ENCODE peak calls at places on chromosomes 12 and 14, in eight cellular contexts. X is breast epithelium, B is spleen, U is gastrocnemius medialis, E is HepG2, M is sigmoid colon, Z is IMR-90, C is uterus. W is an unnamed sample.

GRCh38 chr12:127729381-127729780 is 537.6 kb upstream of the TMEM132C start:
- DNase-seq in C (no peak), X (no peak), M (no peak), Z (no peak), B (no peak), U (no peak), E (no peak), W (no peak)

GRCh38 chr12:31324845-31325523 is 966 bp downstream of the SINHCAF start:
- DNase-seq in M (peak), B (peak), U (peak), E (no peak), C (peak), X (peak), Z (peak), W (peak)

GRCh38 chr14:104968541-104969401 is 9.4 kb downstream of the AHNAK2 start:
- DNase-seq in Z (no peak), E (no peak), B (peak), M (peak), U (peak), C (peak), X (peak), W (peak)

GRCh38 chr12:49923035-49923644 is 19.4 kb upstream of the FAIM2 start:
- DNase-seq in C (no peak), E (no peak), Z (no peak), X (no peak), U (no peak), M (no peak), B (peak), W (no peak)

GRCh38 chr12:7994731-7995205 is 37.7 kb upstream of the FOXJ2 start:
- DNase-seq in X (peak), Z (peak), M (no peak), B (no peak), U (no peak), C (peak), E (no peak), W (no peak)

GRCh38 chr14:102028733-102029132 is 58.1 kb downstream of the HSP90AA1 start:
- DNase-seq in Z (peak), E (no peak), B (no peak), C (no peak), U (no peak), M (no peak), X (no peak), W (no peak)

GRCh38 chr12:91965781-91966180 is 179.9 kb downstream of the BTG1 start:
- DNase-seq in B (no peak), Z (no peak), E (no peak), C (no peak), M (no peak), X (no peak), U (no peak), W (no peak)

GRCh38 chr12:2651061-2651965 is 143.5 kb upstream of the FKBP4 start:
- DNase-seq in Z (no peak), U (no peak), X (no peak), B (peak), M (no peak), E (no peak), C (peak), W (no peak)

GRCh38 chr12:57216931-57217871 is 607 bp downstream of the NXPH4 start:
- DNase-seq in Z (no peak), X (no peak), M (no peak), E (no peak), B (no peak), U (no peak), C (no peak), W (no peak)

GRCh38 chr14:104749111-104749649 is 3.8 kb upstream of the SIVA1 start:
- DNase-seq in C (no peak), X (no peak), Z (peak), E (peak), M (peak), U (peak), B (peak), W (no peak)

GRCh38 chr14:93009471-93010117 is 86.6 kb downstream of the CHGA start:
- DNase-seq in B (no peak), U (peak), E (no peak), Z (no peak), C (no peak), X (no peak), M (peak), W (no peak)

GRCh38 chr12:5022465-5023061 is 21.1 kb upstream of the KCNA5 start:
- DNase-seq in M (no peak), B (peak), U (no peak), Z (peak), X (peak), E (peak), C (no peak), W (no peak)

GRCh38 chr14:102348376-102348775 is 14.3 kb downstream of the CINP start:
- DNase-seq in B (no peak), M (no peak), C (no peak), Z (no peak), U (no peak), X (no peak), E (no peak), W (no peak)

GRCh38 chr14:37945959-37946358 is 261.7 kb upstream of the SSTR1 start:
- DNase-seq in C (no peak), X (no peak), U (no peak), E (no peak), B (no peak), Z (no peak), M (no peak), W (no peak)

GRCh38 chr14:51240804-51241380 is 845 bp downstream of the TMX1 start:
- DNase-seq in B (no peak), M (no peak), C (no peak), U (no peak), X (no peak), E (no peak), Z (no peak), W (no peak)

GRCh38 chr14:105700622-105701288 is 174.4 kb downstream of the TMEM121 start:
- DNase-seq in M (peak), E (no peak), C (no peak), Z (no peak), X (no peak), B (peak), U (no peak), W (no peak)

GRCh38 chr12:57119694-57120093 is 8.5 kb upstream of the STAT6 start:
- DNase-seq in E (no peak), M (no peak), B (no peak), C (no peak), U (no peak), X (no peak), Z (no peak), W (no peak)

GRCh38 chr12:127810026-127810425 is 456.9 kb upstream of the TMEM132C start:
- DNase-seq in C (no peak), U (no peak), Z (no peak), B (no peak), M (no peak), E (no peak), X (no peak), W (no peak)

GRCh38 chr14:74947353-74948227 is 7.8 kb downstream of the PGF start:
- DNase-seq in C (no peak), X (no peak), U (no peak), B (no peak), Z (no peak), M (peak), E (no peak), W (no peak)

DNA sequence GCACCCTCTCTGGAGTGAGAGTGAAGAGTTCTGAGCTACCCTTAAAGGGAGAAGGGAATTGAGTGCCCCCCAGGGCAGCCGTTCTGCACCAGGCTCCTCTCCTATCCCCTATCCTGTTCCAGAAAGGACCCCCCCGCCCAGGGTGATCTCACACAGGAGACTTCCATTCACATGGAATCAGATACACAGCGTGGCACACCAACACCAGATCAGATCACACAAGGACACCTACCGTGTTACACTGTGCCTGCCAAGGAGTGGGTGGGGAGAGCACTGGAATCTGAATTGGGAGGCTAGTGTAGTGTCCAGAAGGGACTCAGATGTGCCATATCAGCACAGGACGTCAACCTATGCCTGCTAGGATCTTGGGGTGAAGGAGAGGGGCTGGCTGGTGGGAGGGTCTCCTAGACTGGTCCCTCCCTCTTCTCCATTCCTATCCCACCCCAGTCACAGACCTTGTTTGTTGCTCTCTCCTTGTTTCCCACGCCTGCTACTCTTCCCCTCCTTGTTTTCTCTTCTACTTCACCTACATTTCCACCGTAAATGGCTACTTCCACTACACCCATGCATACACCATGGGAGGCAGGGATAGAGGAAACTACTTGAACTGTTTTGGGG is 2.3 kb downstream of the PTMS start:
- DNase-seq in C (no peak), E (no peak), X (no peak), B (no peak), U (no peak), M (no peak), Z (peak), W (no peak)
- H3K4me3 ChIP-seq in C (peak), E (peak), X (peak), B (peak), U (peak), M (peak), Z (peak), W (peak)

DNA sequence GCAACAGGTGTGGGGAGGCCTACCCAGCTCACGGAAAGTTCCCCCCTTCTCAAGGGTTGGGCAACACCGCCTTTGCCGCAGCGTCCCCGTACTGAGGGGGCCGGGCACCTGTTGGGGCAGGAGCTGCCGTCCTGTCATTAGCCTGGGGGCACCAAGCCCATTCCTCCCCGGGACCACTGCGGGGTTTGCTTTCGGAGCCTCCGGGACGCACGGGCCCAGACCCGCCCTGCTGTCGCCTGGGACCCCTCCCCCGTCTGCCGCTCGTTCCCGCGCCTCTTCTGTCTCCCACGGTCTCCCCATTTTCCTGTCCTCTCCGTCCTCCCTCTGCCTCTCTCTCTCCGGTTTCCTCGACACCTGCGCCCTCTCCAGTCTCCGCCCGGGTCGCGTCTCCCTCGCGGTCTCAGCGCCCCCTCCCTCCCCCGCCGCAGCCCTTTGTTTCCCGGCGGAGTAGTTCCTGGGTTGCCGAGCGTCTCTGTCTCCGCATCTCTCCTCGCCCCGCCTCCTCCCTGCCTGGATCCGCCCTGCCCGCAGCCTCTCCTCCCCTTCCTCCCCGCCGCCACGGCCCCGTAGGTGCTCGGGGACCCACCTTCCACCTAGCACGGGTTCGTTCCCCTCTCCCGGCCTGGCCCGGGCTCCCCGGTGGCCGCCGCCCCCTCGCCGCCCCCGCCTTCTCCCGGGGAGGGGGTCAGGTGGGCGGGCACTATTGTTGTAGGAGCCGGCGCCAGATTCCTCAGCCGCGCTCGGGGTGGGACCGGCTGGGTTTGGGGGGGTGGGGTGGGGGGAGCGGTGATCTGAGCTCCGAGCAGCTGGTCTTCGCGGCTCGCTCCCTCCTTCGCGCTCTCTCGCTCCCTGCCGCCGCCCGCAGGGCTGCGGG is at the start of gene CACNB3:
- DNase-seq in Z (peak), U (peak), C (peak), X (peak), M (peak), B (peak), E (no peak), W (no peak)
- TF ChIP-seq POLR2A in Z (no peak), U (no peak), C (no peak), X (peak), M (no peak), B (no peak), E (no peak), W (no peak)

GRCh38 chr12:104570174-104570907 is 113.6 kb downstream of the CHST11 start:
- DNase-seq in X (no peak), B (no peak), E (no peak), C (no peak), M (no peak), Z (no peak), U (no peak), W (no peak)
- H3K4me3 ChIP-seq in X (no peak), B (no peak), E (no peak), C (no peak), M (no peak), Z (no peak), U (no peak), W (no peak)

DNA sequence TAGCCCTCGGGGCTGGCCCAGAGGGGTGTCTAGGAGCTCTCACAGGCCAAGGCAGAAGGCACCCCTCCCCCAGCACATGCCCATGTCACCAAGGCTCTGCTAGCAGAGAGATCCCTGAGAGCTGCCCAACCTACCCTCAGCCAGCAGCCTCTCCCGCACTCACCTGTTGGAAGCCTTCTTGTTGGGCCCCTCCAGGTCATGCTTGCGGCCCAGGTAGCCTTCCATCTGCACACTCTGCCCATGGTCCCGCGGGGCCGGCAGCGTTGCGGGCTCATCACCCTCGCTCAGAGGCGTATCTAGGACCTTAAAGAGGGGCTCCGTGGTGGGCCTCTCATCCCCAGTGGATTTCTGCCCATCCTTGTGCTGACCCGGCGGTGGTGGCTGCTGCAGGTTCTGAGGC is 49.1 kb downstream of the PLEKHG3 start:
- DNase-seq in C (no peak), Z (no peak), X (no peak), U (no peak), M (no peak), B (no peak), E (no peak), W (no peak)
- TF ChIP-seq POLR2A in C (no peak), Z (no peak), X (no peak), U (no peak), M (no peak), B (no peak), E (no peak), W (no peak)

DNA sequence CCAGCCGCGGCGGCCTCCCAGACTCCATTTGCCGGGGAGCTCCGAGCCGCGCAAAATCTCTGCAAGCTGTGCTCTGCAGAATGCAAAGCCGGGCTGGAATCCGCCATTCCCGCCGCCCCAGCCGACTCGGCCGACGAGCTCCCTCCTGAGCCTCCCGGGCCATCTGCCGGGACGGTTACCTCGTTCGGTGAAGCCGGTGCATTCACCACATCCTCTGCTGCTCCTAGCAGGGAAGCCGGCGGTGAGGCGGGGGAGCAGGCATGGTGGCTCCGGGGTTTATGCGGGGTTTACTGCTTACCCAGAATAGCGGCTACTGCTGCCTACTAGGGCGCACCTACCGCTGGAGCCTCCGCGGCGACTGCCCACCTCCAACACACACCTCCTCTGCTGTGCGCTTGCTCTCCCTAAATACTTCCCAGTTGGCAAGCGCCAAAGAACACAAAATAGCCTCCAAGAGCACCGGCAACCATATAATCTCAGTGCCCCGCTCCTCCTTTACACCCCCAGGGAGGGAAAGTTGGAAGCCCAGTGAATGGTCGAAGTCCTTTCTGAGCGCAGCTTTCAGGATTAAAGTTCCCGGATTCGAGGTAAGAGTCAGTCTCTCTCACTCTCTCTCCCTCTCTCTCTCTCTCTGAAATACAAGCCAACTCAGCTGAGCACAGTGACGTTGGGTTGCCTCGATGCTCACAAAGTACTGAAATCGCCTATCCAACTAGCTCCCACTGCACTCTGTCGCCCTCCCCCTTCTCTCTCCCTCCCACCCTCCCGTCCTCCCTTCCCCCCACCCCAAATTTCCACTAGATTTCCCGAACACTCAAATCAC is at the start of gene TBX5:
- DNase-seq in X (no peak), C (no peak), Z (peak), M (no peak), U (no peak), B (no peak), E (no peak), W (no peak)
- H3K4me3 ChIP-seq in X (peak), C (no peak), Z (peak), M (no peak), U (no peak), B (no peak), E (no peak), W (no peak)

GRCh38 chr14:61695695-61696527 is 598 bp downstream of the HIF1A start:
- DNase-seq in E (peak), C (peak), B (peak), Z (peak), X (peak), U (peak), M (peak), W (no peak)
- TF ChIP-seq POLR2A in E (no peak), C (no peak), B (no peak), Z (no peak), X (no peak), U (no peak), M (no peak), W (no peak)

W was measured in vagina.